ENCODE peak calls at places on chromosomes 16 and 17, in five cellular contexts. C is choroid plexus epithelial cell; O is activated CD8-positive, alpha-beta memory T cell treated with anti-CD3 and anti-CD28 coated beads for 48 hours; G is cardiac fibroblast; A is posterior vena cava. L is an unnamed sample.

GRCh38 chr17:50063516-50064252 is 7.8 kb downstream of the ITGA3 start:
- DNase-seq in G (peak), O (no peak), C (no peak), A (no peak), L (no peak)

GRCh38 chr16:13866073-13866472 is 53.9 kb upstream of the ERCC4 start:
- DNase-seq in G (peak), A (no peak), C (peak), O (peak), L (no peak)

GRCh38 chr16:65032397-65032796 is 89.5 kb downstream of the CDH11 start:
- DNase-seq in C (no peak), A (no peak), G (peak), O (no peak), L (no peak)

GRCh38 chr16:47787695-47788094 is 326.6 kb downstream of the PHKB start:
- DNase-seq in O (no peak), C (peak), G (peak), A (no peak), L (no peak)

GRCh38 chr16:51723016-51723724 is 572.1 kb upstream of the SALL1 start:
- DNase-seq in G (no peak), O (no peak), A (no peak), C (no peak), L (no peak)

GRCh38 chr16:89791278-89791995 is 25.0 kb downstream of the FANCA start:
- DNase-seq in C (no peak), O (no peak), G (no peak), A (no peak), L (no peak)

GRCh38 chr17:57548421-57549385 is 196.4 kb downstream of the CCDC182 start:
- DNase-seq in G (no peak), C (peak), O (no peak), A (peak), L (no peak)

GRCh38 chr17:42459256-42459982 is 741 bp downstream of the ATP6V0A1 start:
- DNase-seq in G (peak), A (peak), C (peak), O (no peak), L (no peak)

GRCh38 chr16:56041556-56042140 is 149.6 kb upstream of the GNAO1 start:
- DNase-seq in A (no peak), O (no peak), C (no peak), G (peak), L (no peak)

GRCh38 chr16:86522639-86523038 is 12.3 kb downstream of the FOXF1 start:
- DNase-seq in G (no peak), O (no peak), A (no peak), C (no peak), L (no peak)

GRCh38 chr17:79951361-79952264 is 84.1 kb downstream of the TBC1D16 start:
- DNase-seq in A (peak), G (peak), O (no peak), C (peak), L (peak)

GRCh38 chr17:81287155-81287554 is 8.0 kb downstream of the SLC38A10 start:
- DNase-seq in O (no peak), C (no peak), A (no peak), G (no peak), L (no peak)

GRCh38 chr16:54748611-54749190 is 182.0 kb upstream of the IRX5 start:
- DNase-seq in A (no peak), G (no peak), C (no peak), O (no peak), L (no peak)

L was measured in mesenteric fat pad.